ENCODE peak calls at places on chromosomes 13 and 19, in four cellular contexts. P is right atrium auricular region, F is OCI-M1, N is T-helper 9 cell. E is an unnamed sample.

GRCh38 chr13:77390391-77390790 is 63.5 kb upstream of the MYCBP2 start:
- DNase-seq in P (no peak), F (no peak), N (no peak), E (no peak)

GRCh38 chr13:109357751-109358150 is 428.6 kb downstream of the IRS2 start:
- DNase-seq in P (no peak), F (no peak), N (no peak), E (no peak)

GRCh38 chr13:56886398-56886797 is 254.3 kb upstream of the PRR20A start:
- DNase-seq in P (no peak), F (no peak), N (no peak), E (no peak)

GRCh38 chr19:1154731-1155351 is 19.2 kb downstream of the SBNO2 start:
- DNase-seq in P (peak), F (no peak), N (no peak), E (no peak)

GRCh38 chr19:3343619-3344502 is 22.5 kb upstream of the NFIC start:
- DNase-seq in P (peak), F (peak), N (no peak), E (peak)

GRCh38 chr19:58203814-58204475 is 21.1 kb downstream of the ZNF274 start:
- DNase-seq in P (no peak), F (no peak), N (no peak), E (no peak)

GRCh38 chr19:33298146-33298911 is 4.0 kb downstream of the CEBPA start:
- DNase-seq in P (no peak), F (no peak), N (no peak), E (no peak)

GRCh38 chr19:18074192-18074591 is 12.5 kb downstream of the IL12RB1 start:
- DNase-seq in P (no peak), F (no peak), N (no peak), E (no peak)

GRCh38 chr19:11196406-11197287 is 698 bp downstream of the KANK2 start:
- DNase-seq in P (no peak), F (peak), N (no peak), E (no peak)

GRCh38 chr13:35838356-35838755 is 292.8 kb downstream of the DCLK1 start:
- DNase-seq in P (no peak), F (no peak), N (no peak), E (no peak)

GRCh38 chr19:801030-801860 is 4.0 kb downstream of the PTBP1 start:
- DNase-seq in P (peak), F (no peak), N (no peak), E (no peak)

GRCh38 chr13:97978661-97979450 is 25.4 kb downstream of the IPO5 start:
- DNase-seq in P (no peak), F (peak), N (no peak), E (no peak)

GRCh38 chr13:30394798-30395191 is 27.5 kb upstream of the UBE2L5 start:
- DNase-seq in P (no peak), F (peak), N (no peak), E (no peak)

GRCh38 chr19:47531640-47532387 is 17.0 kb upstream of the NAPA start:
- DNase-seq in P (no peak), F (peak), N (no peak), E (no peak)